ENCODE peak calls at places on chromosomes 3 and 15, in eight cellular contexts. W, K, D, G, N, H, R and O are unnamed samples.
A peak's percentile ranks its signal among the peaks of the same experiment; 100 is the strongest.

GRCh38 chr3:175002732-175003143 is 143.6 kb downstream of the NAALADL2 start:
- DNase-seq in D (no peak), W (no peak), R (no peak), H (no peak), N (no peak), G (no peak), K (no peak), O (no peak)

GRCh38 chr3:17830786-17831185 is 88.4 kb upstream of the TBC1D5 start:
- DNase-seq in R (no peak), K (no peak), D (no peak), G (no peak), H (no peak), W (no peak), N (no peak), O (no peak)

GRCh38 chr3:156109989-156110388 is 10.4 kb upstream of the KCNAB1 start:
- DNase-seq in W (peak; percentile 33), K (no peak), N (no peak), D (no peak), G (no peak), H (no peak), R (no peak), O (no peak)

GRCh38 chr3:171757377-171758034 is 52.8 kb downstream of the PLD1 start:
- DNase-seq in N (no peak), R (no peak), K (no peak), G (no peak), W (no peak), H (no peak), D (no peak), O (no peak)

GRCh38 chr15:61051570-61052031 is 177.5 kb downstream of the RORA start:
- DNase-seq in K (peak; percentile 35), R (no peak), W (peak; percentile 33), D (peak; percentile 63), G (no peak), H (peak; percentile 34), N (peak; percentile 40), O (no peak)

GRCh38 chr15:32936283-32936918 is 218.6 kb downstream of the GREM1 start:
- DNase-seq in G (no peak), N (peak; percentile 8), R (no peak), K (no peak), W (no peak), D (no peak), H (no peak), O (no peak)

GRCh38 chr15:62545392-62546227 is 380.5 kb upstream of the C2CD4B start:
- DNase-seq in D (no peak), R (no peak), K (peak; percentile 22), G (no peak), H (peak; percentile 44), N (no peak), W (peak; percentile 40), O (peak; percentile 75)

GRCh38 chr3:16512435-16513140 is 911 bp downstream of the RFTN1 start:
- DNase-seq in H (peak; percentile 41), G (no peak), N (peak; percentile 5), D (peak; percentile 63), R (peak; percentile 31), K (peak; percentile 49), W (peak; percentile 42), O (peak; percentile 26)

GRCh38 chr3:176906046-176906905 is 291.0 kb downstream of the TBL1XR1 start:
- DNase-seq in H (no peak), D (no peak), N (no peak), K (peak; percentile 60), R (no peak), G (no peak), W (no peak), O (no peak)

GRCh38 chr15:97259943-97260342 is 700.6 kb upstream of the ARRDC4 start:
- DNase-seq in D (no peak), N (no peak), H (no peak), R (no peak), W (no peak), K (no peak), G (no peak), O (no peak)

GRCh38 chr3:107524214-107525100 is 1.7 kb downstream of the BBX start:
- DNase-seq in R (peak; percentile 22), K (peak; percentile 77), N (peak; percentile 46), D (peak; percentile 74), G (peak; percentile 14), H (peak; percentile 58), W (peak; percentile 58), O (peak; percentile 50)

GRCh38 chr3:33668618-33669017 is 49.4 kb downstream of the CLASP2 start:
- DNase-seq in H (no peak), R (no peak), N (no peak), K (no peak), D (no peak), G (no peak), W (no peak), O (no peak)

GRCh38 chr15:68383161-68384074 is 48.5 kb downstream of the ITGA11 start:
- DNase-seq in W (peak; percentile 36), D (peak; percentile 5), K (no peak), H (no peak), N (peak; percentile 53), G (no peak), R (peak; percentile 11), O (peak; percentile 26)

GRCh38 chr3:169618894-169619792 is 44.4 kb downstream of the MECOM start:
- DNase-seq in G (no peak), N (no peak), K (no peak), W (no peak), R (no peak), H (no peak), D (no peak), O (no peak)

GRCh38 chr3:193790086-193790990 is 197.3 kb downstream of the OPA1 start:
- DNase-seq in K (no peak), G (no peak), W (no peak), N (no peak), H (no peak), D (no peak), R (no peak), O (no peak)

GRCh38 chr3:29152379-29152778 is 128.5 kb upstream of the RBMS3 start:
- DNase-seq in D (no peak), G (no peak), R (no peak), N (no peak), W (no peak), K (no peak), H (no peak), O (no peak)

GRCh38 chr3:18349197-18349798 is 75.8 kb downstream of the SATB1 start:
- DNase-seq in G (no peak), R (no peak), D (no peak), N (no peak), W (no peak), K (no peak), H (no peak), O (no peak)

GRCh38 chr15:36334059-36334458 is 245.4 kb upstream of the CDIN1 start:
- DNase-seq in G (no peak), K (no peak), D (no peak), W (no peak), R (no peak), N (no peak), H (no peak), O (no peak)

GRCh38 chr3:23804441-23805227 is 1.1 kb upstream of the UBE2E1 start:
- DNase-seq in N (no peak), D (no peak), K (no peak), G (no peak), W (no peak), H (no peak), R (no peak), O (no peak)

GRCh38 chr3:188490416-188490815 is 336.5 kb downstream of the LPP start:
- DNase-seq in N (no peak), D (no peak), W (no peak), R (no peak), H (no peak), K (no peak), G (no peak), O (no peak)
- H3K27ac ChIP-seq in N (no peak overlapping the region), D (no peak overlapping the region), W (no peak overlapping the region), R (no peak overlapping the region), H (peak overlapping the region; percentile 71), K (no peak overlapping the region), G (no peak overlapping the region), O (peak overlapping the region; percentile 48)

GRCh38 chr3:99366663-99367429 is 271.5 kb upstream of the COL8A1 start:
- DNase-seq in H (no peak), R (no peak), K (no peak), N (no peak), W (no peak), D (no peak), G (no peak), O (no peak)
- TF ChIP-seq CTCF in H (no peak), R (no peak), K (no peak), N (no peak), W (no peak), D (no peak), G (no peak), O (no peak)

GRCh38 chr15:40845036-40845435 is 1.2 kb downstream of the SPINT1 start:
- DNase-seq in N (no peak), R (no peak), G (no peak), K (no peak), H (no peak), W (no peak), D (no peak), O (no peak)

GRCh38 chr15:40845511-40846284 is 1.9 kb downstream of the SPINT1 start:
- DNase-seq in R (no peak), K (no peak), N (peak; percentile 97), D (no peak), G (no peak), W (no peak), H (no peak), O (peak; percentile 90)

GRCh38 chr15:40843885-40844542 is at the start of gene SPINT1:
- DNase-seq in R (no peak), D (no peak), N (peak; percentile 64), K (no peak), W (no peak), G (no peak), H (no peak), O (peak; percentile 75)

GRCh38 chr15:40843183-40843884 is 514 bp upstream of the SPINT1 start:
- DNase-seq in W (no peak), R (no peak), H (no peak), D (no peak), K (no peak), N (no peak), G (no peak), O (no peak)

GRCh38 chr15:40844543-40844981 is 714 bp downstream of the SPINT1 start:
- DNase-seq in R (peak; percentile 12), W (no peak), G (no peak), N (peak; percentile 48), D (no peak), K (no peak), H (peak; percentile 29), O (peak; percentile 51)
- H3K27ac ChIP-seq in R (no peak overlapping the region), W (no peak overlapping the region), G (peak overlapping the region; percentile 91), N (peak overlapping the region; percentile 24), D (no peak overlapping the region), K (no peak overlapping the region), H (no peak overlapping the region), O (peak overlapping the region; percentile 88)

DNA sequence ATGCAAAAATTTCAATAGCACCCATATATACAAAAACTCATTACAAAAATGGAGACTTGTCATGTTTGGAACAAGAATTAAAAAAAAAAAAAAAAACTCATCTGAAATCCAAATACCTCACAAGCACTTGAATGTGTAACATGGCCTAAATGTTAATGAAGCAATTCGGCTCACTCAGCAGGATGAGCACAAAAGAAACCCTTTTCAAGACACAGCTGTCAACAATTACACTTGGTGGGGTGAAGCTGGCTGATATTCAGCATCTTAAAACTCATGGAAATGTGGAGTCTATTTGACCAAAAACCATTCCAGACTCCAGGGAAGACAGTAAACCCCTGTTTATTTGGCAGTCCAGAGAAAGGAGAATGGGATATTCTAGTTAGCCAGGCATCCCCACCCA is 205.4 kb upstream of the TSC22D2 start:
- DNase-seq in R (no peak), K (no peak), N (no peak), W (no peak), H (no peak), G (no peak), D (no peak), O (no peak)
- TF ChIP-seq CTCF in R (no peak), K (no peak), N (no peak), W (no peak), H (no peak), G (no peak), D (no peak), O (no peak)

GRCh38 chr15:89119489-89120478 is 31.5 kb downstream of the ABHD2 start:
- DNase-seq in D (no peak), K (no peak), H (no peak), R (no peak), G (no peak), N (peak; percentile 85), W (no peak), O (no peak)
- H3K27ac ChIP-seq in D (no peak overlapping the region), K (peak overlapping the region; percentile 31), H (peak overlapping the region; percentile 78), R (no peak overlapping the region), G (peak overlapping the region; percentile 94), N (peak overlapping the region; percentile 88), W (peak overlapping the region; percentile 23), O (peak overlapping the region; percentile 89)